ENCODE peak calls at places on chromosome 19, in six cellular contexts. Y, A, F, T, S and O are unnamed samples.
A peak's percentile ranks its signal among the peaks of the same experiment; 100 is the strongest.

GRCh38 chr19:37893845-37894575 is 12.4 kb downstream of the WDR87 start:
- DNase-seq in S (no peak), T (no peak), A (no peak), F (no peak), Y (no peak), O (no peak)

GRCh38 chr19:8158411-8159074 is 9.2 kb upstream of the FBN3 start:
- DNase-seq in S (peak; percentile 69), A (peak; percentile 90), T (no peak), Y (peak; percentile 88), F (peak; percentile 74), O (no peak)

GRCh38 chr19:46159418-46159817 is 11.4 kb downstream of the IGFL2 start:
- DNase-seq in S (no peak), T (no peak), A (no peak), F (no peak), Y (no peak), O (no peak)

GRCh38 chr19:35446194-35446593 is 1.9 kb upstream of the FFAR2 start:
- DNase-seq in S (no peak), Y (no peak), A (no peak), F (no peak), T (no peak), O (no peak)

GRCh38 chr19:51704601-51705000 is 11.5 kb downstream of the SPACA6 start:
- DNase-seq in A (no peak), T (no peak), Y (no peak), F (no peak), S (no peak), O (no peak)

GRCh38 chr19:16588089-16588823 is 16.0 kb upstream of the SLC35E1 start:
- DNase-seq in S (no peak), F (no peak), A (peak; percentile 63), Y (no peak), T (no peak), O (no peak)

GRCh38 chr19:54653181-54653809 is 9.5 kb upstream of the LILRB4 start:
- DNase-seq in A (peak; percentile 21), Y (no peak), F (no peak), T (no peak), S (no peak), O (no peak)

GRCh38 chr19:51621178-51621577 is 9.0 kb downstream of the SIGLEC5 start:
- DNase-seq in F (no peak), A (no peak), S (no peak), Y (no peak), T (no peak), O (no peak)

GRCh38 chr19:38020331-38020730 is 113.3 kb downstream of the SIPA1L3 start:
- DNase-seq in T (no peak), Y (no peak), S (no peak), A (no peak), F (no peak), O (no peak)

GRCh38 chr19:17289489-17289888 is 7.8 kb downstream of the ANKLE1 start:
- DNase-seq in F (peak; percentile 91), A (no peak), Y (no peak), T (no peak), S (peak; percentile 69), O (peak; percentile 79)

GRCh38 chr19:28067882-28068281 is 1145.1 kb downstream of the UQCRFS1 start:
- DNase-seq in Y (no peak), F (no peak), A (no peak), T (no peak), S (no peak), O (no peak)

GRCh38 chr19:55467236-55468053 is 2.9 kb upstream of the C19orf85 start:
- DNase-seq in Y (no peak), A (peak; percentile 54), T (no peak), F (peak; percentile 84), S (no peak), O (peak; percentile 85)

GRCh38 chr19:14147797-14148605 is 11.6 kb upstream of the ASF1B start:
- DNase-seq in T (no peak), A (peak; percentile 72), S (no peak), Y (peak; percentile 75), F (peak; percentile 86), O (peak; percentile 85)

GRCh38 chr19:2986951-2987491 is 9.7 kb downstream of the TLE6 start:
- DNase-seq in T (no peak), Y (no peak), S (no peak), F (peak; percentile 75), A (no peak), O (no peak)

GRCh38 chr19:43781630-43782310 is 997 bp upstream of the KCNN4 start:
- DNase-seq in F (no peak), A (no peak), S (no peak), Y (no peak), T (no peak), O (no peak)

GRCh38 chr19:29745253-29745652 is 30.2 kb upstream of the C19orf12 start:
- DNase-seq in S (no peak), A (no peak), F (peak; percentile 64), Y (no peak), T (no peak), O (no peak)

GRCh38 chr19:18068395-18068794 is 18.3 kb downstream of the IL12RB1 start:
- DNase-seq in A (no peak), S (no peak), Y (no peak), T (no peak), F (no peak), O (no peak)

GRCh38 chr19:43984687-43985000 is 656 bp downstream of the ZNF155 start:
- DNase-seq in S (no peak), F (peak; percentile 10), T (peak; percentile 9), Y (no peak), A (no peak), O (no peak)

GRCh38 chr19:1276620-1277007 is 1.3 kb downstream of the FAM174C start:
- DNase-seq in A (no peak), Y (no peak), T (no peak), S (no peak), F (no peak), O (no peak)

GRCh38 chr19:10079031-10079453 is 7.1 kb upstream of the SHFL start:
- DNase-seq in S (no peak), Y (no peak), A (no peak), F (no peak), T (no peak), O (no peak)

GRCh38 chr19:18677156-18677555 is 6.3 kb upstream of the CRTC1 start:
- DNase-seq in F (no peak), S (no peak), Y (no peak), A (no peak), T (no peak), O (no peak)

GRCh38 chr19:18541258-18541991 is 1.9 kb downstream of the FKBP8 start:
- DNase-seq in Y (no peak), F (no peak), A (peak; percentile 33), T (no peak), S (no peak), O (no peak)